ENCODE peak calls at places on chromosomes 13 and 19, in four cellular contexts. X is GM12878, W is K562, U is HepG2. Y is an unnamed sample.

GRCh38 chr13:87244256-87244870 is 426.8 kb upstream of the SLITRK5 start:
- DNase-seq in X (no peak), U (no peak), W (no peak), Y (no peak)

GRCh38 chr13:33471182-33471581 is 185.6 kb upstream of the STARD13 start:
- DNase-seq in W (no peak), U (no peak), X (no peak), Y (no peak)

GRCh38 chr13:42398542-42398941 is 126.6 kb downstream of the AKAP11 start:
- DNase-seq in U (no peak), W (no peak), X (no peak), Y (no peak)

GRCh38 chr19:5395996-5396939 is 55.7 kb upstream of the PTPRS start:
- DNase-seq in W (no peak), U (no peak), X (no peak), Y (no peak)

GRCh38 chr13:102686024-102686423 is 8.8 kb downstream of the METTL21C start:
- DNase-seq in X (no peak), W (no peak), U (no peak), Y (no peak)

GRCh38 chr13:95327190-95327589 is 25.9 kb upstream of the ABCC4 start:
- DNase-seq in U (no peak), W (no peak), X (no peak), Y (no peak)

GRCh38 chr19:10816691-10817090 is 19.3 kb downstream of the TMED1 start:
- DNase-seq in U (no peak), X (no peak), W (no peak), Y (no peak)

GRCh38 chr19:1112254-1113208 is 8.7 kb downstream of the GPX4 start:
- DNase-seq in X (no peak), U (no peak), W (peak), Y (peak)

GRCh38 chr19:51047031-51047335 is 12.2 kb upstream of the KLK12 start:
- DNase-seq in U (no peak), X (no peak), W (no peak), Y (no peak)

GRCh38 chr13:75384881-75385707 is 96.9 kb downstream of the TBC1D4 start:
- DNase-seq in W (no peak), U (no peak), X (no peak), Y (no peak)

GRCh38 chr13:98503175-98504028 is 73.5 kb downstream of the STK24 start:
- DNase-seq in X (no peak), W (peak), U (no peak), Y (no peak)

GRCh38 chr13:30869491-30869890 is 36.6 kb upstream of the MEDAG start:
- DNase-seq in U (no peak), X (no peak), W (no peak), Y (no peak)

GRCh38 chr13:26971990-26972888 is 199.4 kb downstream of the USP12 start:
- DNase-seq in X (no peak), U (peak), W (peak), Y (peak)

GRCh38 chr13:94550030-94550738 is 45.8 kb downstream of the TGDS start:
- DNase-seq in X (peak), W (no peak), U (peak), Y (no peak)

GRCh38 chr19:40200352-40201099 is 9.3 kb downstream of the MAP3K10 start:
- DNase-seq in X (no peak), W (no peak), U (no peak), Y (no peak)

GRCh38 chr19:12880551-12881171 is 588 bp downstream of the DNASE2 start:
- DNase-seq in W (no peak), X (no peak), U (no peak), Y (peak)

GRCh38 chr13:41454170-41454569 is 3.2 kb upstream of the RGCC start:
- DNase-seq in X (no peak), U (no peak), W (no peak), Y (no peak)

GRCh38 chr13:109785141-109785891 is 1.1 kb downstream of the IRS2 start:
- DNase-seq in X (no peak), W (no peak), U (no peak), Y (peak)

GRCh38 chr19:39499082-39499642 is 415 bp downstream of the DLL3 start:
- DNase-seq in X (no peak), U (no peak), W (no peak), Y (peak)

GRCh38 chr19:53912653-53913052 is 3.6 kb downstream of the CACNG7 start:
- DNase-seq in W (peak), X (no peak), U (no peak), Y (peak)

GRCh38 chr13:103104340-103104739 is 38.1 kb upstream of the SLC10A2 start:
- DNase-seq in W (no peak), X (no peak), U (no peak), Y (peak)

GRCh38 chr19:1747285-1748114 is 5.8 kb upstream of the ONECUT3 start:
- DNase-seq in X (no peak), U (peak), W (peak), Y (peak)

GRCh38 chr13:60398949-60399589 is 2.0 kb downstream of the TDRD3 start:
- DNase-seq in U (no peak), W (no peak), X (no peak), Y (no peak)

GRCh38 chr13:64716936-64717335 is 2513.2 kb downstream of the PCDH9 start:
- DNase-seq in U (no peak), W (no peak), X (no peak), Y (no peak)

GRCh38 chr19:17327654-17328516 is 6.8 kb downstream of the ANO8 start:
- DNase-seq in W (peak), U (peak), X (no peak), Y (peak)

GRCh38 chr19:44758596-44758995 is 10.1 kb downstream of the BCL3 start:
- DNase-seq in U (no peak), W (no peak), X (no peak), Y (peak)

GRCh38 chr19:44757057-44757734 is 8.7 kb downstream of the BCL3 start:
- DNase-seq in U (no peak), W (peak), X (no peak), Y (peak)

GRCh38 chr19:44756089-44756562 is 7.6 kb downstream of the BCL3 start:
- DNase-seq in W (no peak), X (no peak), U (no peak), Y (no peak)

GRCh38 chr19:44759083-44759804 is 10.7 kb downstream of the BCL3 start:
- DNase-seq in U (no peak), X (no peak), W (no peak), Y (no peak)

GRCh38 chr19:44757735-44758505 is 9.4 kb downstream of the BCL3 start:
- DNase-seq in U (no peak), W (no peak), X (no peak), Y (peak)
- TF ChIP-seq ATF2 in U (no peak), W (no peak), X (no peak), Y (no peak)

DNA sequence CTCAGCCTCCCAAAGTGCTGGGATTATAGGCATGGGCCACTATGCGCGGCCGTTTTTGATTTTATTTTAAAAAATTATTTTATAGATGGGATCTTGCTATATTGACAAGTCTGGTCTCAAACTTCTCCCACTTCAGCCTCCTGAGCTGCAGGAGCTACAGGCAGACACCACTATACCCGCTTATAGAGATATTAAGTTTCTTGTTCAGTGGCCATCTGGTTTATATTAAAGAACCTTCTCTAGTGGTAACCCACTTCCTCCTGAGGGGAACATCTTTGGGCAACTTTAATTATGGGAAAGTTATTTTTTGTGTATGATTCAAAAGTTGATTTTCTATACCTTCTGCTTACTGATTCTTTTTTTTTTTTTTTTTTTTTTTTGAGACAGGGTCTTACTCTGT is 172.7 kb downstream of the KLF5 start:
- DNase-seq in U (no peak), X (no peak), W (no peak), Y (no peak)
- TF ChIP-seq NR2C2 in U (no peak), X (no peak), W (no peak), Y (no peak)

GRCh38 chr19:35032356-35032865 is 2.1 kb downstream of the SCN1B start:
- DNase-seq in U (no peak), W (no peak), X (no peak), Y (no peak)

GRCh38 chr19:35034588-35035382 is 4.5 kb downstream of the SCN1B start:
- DNase-seq in X (no peak), U (no peak), W (no peak), Y (no peak)

GRCh38 chr19:35031072-35031881 is 1.0 kb downstream of the SCN1B start:
- DNase-seq in X (no peak), U (no peak), W (peak), Y (peak)

GRCh38 chr19:35034005-35034502 is 3.8 kb downstream of the SCN1B start:
- DNase-seq in W (no peak), X (no peak), U (no peak), Y (no peak)

GRCh38 chr19:35033067-35034004 is 3.1 kb downstream of the SCN1B start:
- DNase-seq in W (no peak), X (no peak), U (no peak), Y (no peak)
- TF ChIP-seq ATF2 in W (no peak), X (no peak), U (no peak), Y (no peak)

GRCh38 chr19:21604351-21604926 is 99.0 kb downstream of the ZNF429 start:
- DNase-seq in U (no peak), W (no peak), X (no peak), Y (no peak)
- TF ChIP-seq NR2C2 in U (no peak), W (no peak), X (no peak), Y (no peak)

DNA sequence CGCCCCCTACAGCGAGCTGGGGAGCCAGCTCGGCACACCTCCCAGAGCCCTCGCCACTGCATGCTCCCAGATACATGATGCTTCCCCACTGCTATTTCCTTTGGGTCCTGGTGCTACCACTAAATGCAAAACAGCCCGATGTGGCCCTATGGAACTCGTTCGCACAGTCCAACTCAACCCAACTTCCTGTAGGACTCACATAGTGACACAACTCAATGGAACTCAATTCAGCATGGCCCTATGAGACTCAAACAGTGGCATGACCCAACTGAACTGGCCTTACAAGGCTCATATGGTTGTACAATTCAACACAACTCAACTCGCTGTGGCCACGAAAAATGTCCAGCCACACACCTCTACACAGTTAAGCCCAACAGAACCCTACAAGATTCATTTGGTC is 3.5 kb downstream of the KCNA7 start:
- DNase-seq in X (no peak), W (no peak), U (no peak), Y (no peak)
- TF ChIP-seq ATF2 in X (no peak), W (no peak), U (no peak), Y (no peak)

GRCh38 chr19:55252760-55253159 is 6.1 kb downstream of the PPP6R1 start:
- DNase-seq in X (no peak), U (no peak), W (no peak), Y (no peak)

GRCh38 chr19:55255618-55256423 is 3.0 kb downstream of the PPP6R1 start:
- DNase-seq in W (peak), U (peak), X (peak), Y (no peak)

GRCh38 chr19:55254625-55254977 is 4.2 kb downstream of the PPP6R1 start:
- DNase-seq in W (no peak), X (no peak), U (no peak), Y (no peak)

GRCh38 chr19:55253264-55253663 is 5.6 kb downstream of the PPP6R1 start:
- DNase-seq in U (no peak), W (no peak), X (no peak), Y (no peak)

GRCh38 chr19:55253842-55254624 is 4.8 kb downstream of the PPP6R1 start:
- DNase-seq in X (peak), W (no peak), U (no peak), Y (no peak)
- TF ChIP-seq NR2C2 in X (no peak), W (no peak), U (no peak), Y (no peak)

GRCh38 chr13:71625694-71626093 is 241.3 kb downstream of the DACH1 start:
- DNase-seq in X (no peak), U (no peak), W (no peak), Y (no peak)
- TF ChIP-seq ATF2 in X (no peak), U (no peak), W (no peak), Y (no peak)

GRCh38 chr13:97327071-97327470 is 104.9 kb downstream of the MBNL2 start:
- DNase-seq in X (no peak), U (no peak), W (no peak), Y (no peak)

GRCh38 chr13:97327521-97328221 is 105.5 kb downstream of the MBNL2 start:
- DNase-seq in X (no peak), U (no peak), W (no peak), Y (no peak)

GRCh38 chr13:97330448-97330847 is 103.5 kb upstream of the RAP2A start:
- DNase-seq in U (no peak), X (no peak), W (no peak), Y (no peak)

GRCh38 chr13:97329331-97329730 is 104.6 kb upstream of the RAP2A start:
- DNase-seq in X (no peak), U (no peak), W (no peak), Y (no peak)

DNA sequence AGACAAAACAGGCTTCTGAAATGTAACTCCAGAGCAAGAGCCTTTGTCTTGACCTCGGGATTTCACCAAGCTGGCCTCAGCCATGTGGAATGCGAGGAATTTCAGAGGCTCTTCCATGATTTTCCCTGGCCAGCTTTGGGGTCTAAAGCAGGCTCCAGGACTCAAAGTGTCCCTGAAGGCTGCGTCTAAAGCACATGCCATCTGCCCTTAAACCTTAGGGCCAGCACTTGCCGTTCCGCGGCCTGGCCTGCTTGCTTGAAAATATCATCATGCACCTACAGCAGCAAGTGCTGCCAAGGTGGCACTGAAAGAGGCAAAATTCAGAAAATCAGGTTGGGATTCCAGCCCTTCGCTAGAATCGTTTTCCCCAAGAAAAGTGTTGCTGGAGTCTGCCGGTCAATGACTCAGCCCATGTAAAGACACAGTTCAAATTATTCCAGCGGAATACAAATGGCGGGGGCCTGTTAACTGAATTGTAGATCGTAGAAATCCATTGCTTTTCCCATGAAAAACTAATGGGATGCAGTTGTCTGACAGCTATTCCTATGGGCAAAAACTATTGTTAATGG is 105.7 kb upstream of the RAP2A start:
- DNase-seq in X (no peak), W (no peak), U (no peak), Y (peak)
- TF ChIP-seq NR2C2 in X (no peak), W (no peak), U (no peak), Y (no peak)

GRCh38 chr13:114101831-114102520 is 30.4 kb downstream of the RASA3 start:
- DNase-seq in W (no peak), U (no peak), X (no peak), Y (no peak)
- TF ChIP-seq ATF2 in W (no peak), U (no peak), X (no peak), Y (no peak)

Y was measured in WTC11.